ENCODE peak calls at places on chromosomes 12 and 14, in five cellular contexts. I, C, U, P and Z are unnamed samples.

GRCh38 chr12:102480401-102480800 is at the start of gene IGF1:
- DNase-seq in I (peak), U (no peak), P (no peak), C (peak), Z (no peak)

GRCh38 chr14:60648934-60649814 is at the start of gene SIX1:
- DNase-seq in U (peak), I (peak), P (peak), C (peak), Z (peak)

GRCh38 chr12:112482734-112483133 is 64.0 kb downstream of the PTPN11 start:
- DNase-seq in P (no peak), I (no peak), C (no peak), U (no peak), Z (no peak)

GRCh38 chr12:124191024-124191359 is 103.9 kb upstream of the RFLNA start:
- DNase-seq in U (no peak), C (no peak), I (peak), P (no peak), Z (no peak)

GRCh38 chr12:26340649-26341048 is 145.3 kb downstream of the SSPN start:
- DNase-seq in U (no peak), I (no peak), C (no peak), P (no peak), Z (no peak)

GRCh38 chr14:74875941-74876913 is at the start of gene PROX2:
- DNase-seq in I (peak), P (no peak), U (no peak), C (no peak), Z (no peak)

GRCh38 chr14:80587096-80587724 is 354.3 kb downstream of the CEP128 start:
- DNase-seq in I (peak), P (no peak), U (peak), C (peak), Z (no peak)

GRCh38 chr14:93970589-93970966 is 5.8 kb downstream of the ASB2 start:
- DNase-seq in C (no peak), P (no peak), I (peak), U (no peak), Z (no peak)

GRCh38 chr14:56979961-56980360 is 169.7 kb upstream of the OTX2 start:
- DNase-seq in P (no peak), C (no peak), I (no peak), U (no peak), Z (no peak)

GRCh38 chr12:95182868-95183415 is 34.3 kb downstream of the FGD6 start:
- DNase-seq in C (peak), I (peak), P (no peak), U (no peak), Z (no peak)

GRCh38 chr12:14327717-14328116 is 37.8 kb upstream of the ATF7IP start:
- DNase-seq in I (peak), P (no peak), U (peak), C (peak), Z (no peak)

GRCh38 chr14:68842298-68842697 is 49.4 kb upstream of the ZFP36L1 start:
- DNase-seq in C (peak), P (no peak), U (no peak), I (no peak), Z (no peak)